ENCODE peak calls at places on chromosomes 6 and 20, in ten cellular contexts. A is ascending aorta, D is fibroblast of villous mesenchyme, M is PC-3, J is left lung, W is suprapubic skin, L is colonic mucosa, F is tibial artery, E is tibial nerve, Z is fibroblast of mammary gland. K is an unnamed sample.

GRCh38 chr20:327041-327945 is 1.9 kb downstream of the SOX12 start:
- DNase-seq in F (peak), J (peak), A (peak), W (peak), Z (peak), D (peak), L (peak), E (peak), M (peak), K (peak)

GRCh38 chr20:59010995-59011873 is 4.2 kb upstream of the CTSZ start:
- DNase-seq in E (no peak), F (peak), J (no peak), W (no peak), Z (peak), D (peak), L (no peak), M (peak), A (peak), K (peak)

GRCh38 chr6:117545161-117545595 is 57.1 kb downstream of the GOPC start:
- DNase-seq in D (no peak), M (peak), Z (no peak), J (no peak), L (no peak), E (no peak), A (no peak), F (no peak), W (no peak), K (peak)

GRCh38 chr6:6905961-6906518 is 201.7 kb upstream of the RREB1 start:
- DNase-seq in L (no peak), D (no peak), Z (no peak), E (no peak), A (no peak), J (no peak), M (no peak), W (no peak), F (no peak), K (no peak)

GRCh38 chr6:63527658-63528514 is 44.4 kb upstream of the LOC128125822 start:
- DNase-seq in W (no peak), E (peak), L (peak), J (peak), D (peak), F (no peak), M (peak), Z (peak), A (no peak), K (peak)

GRCh38 chr20:62841705-62842212 is 19.9 kb downstream of the TCFL5 start:
- DNase-seq in E (no peak), M (no peak), L (no peak), Z (no peak), J (no peak), W (no peak), D (no peak), F (no peak), A (no peak), K (no peak)

GRCh38 chr20:51715028-51715872 is 52.9 kb downstream of the ATP9A start:
- DNase-seq in A (no peak), Z (no peak), D (no peak), J (no peak), E (no peak), F (no peak), M (no peak), W (no peak), L (no peak), K (no peak)

GRCh38 chr20:6071162-6071695 is 17.4 kb upstream of the LRRN4 start:
- DNase-seq in Z (no peak), A (no peak), M (no peak), D (no peak), E (no peak), J (no peak), F (no peak), W (no peak), L (no peak), K (no peak)

GRCh38 chr6:98487612-98488011 is 346.8 kb upstream of the POU3F2 start:
- DNase-seq in D (no peak), A (no peak), M (no peak), W (no peak), F (no peak), L (no peak), J (peak), Z (no peak), E (no peak), K (no peak)

GRCh38 chr6:29637247-29637646 is 4.3 kb upstream of the GABBR1 start:
- DNase-seq in D (no peak), M (no peak), E (no peak), J (no peak), W (no peak), Z (no peak), L (no peak), F (no peak), A (no peak), K (no peak)

GRCh38 chr6:146113055-146113623 is 84.3 kb downstream of the GRM1 start:
- DNase-seq in M (no peak), F (no peak), Z (no peak), L (no peak), W (no peak), D (no peak), E (no peak), J (no peak), A (no peak), K (no peak)

GRCh38 chr6:146106532-146106931 is 77.7 kb downstream of the GRM1 start:
- DNase-seq in W (no peak), F (no peak), M (no peak), Z (no peak), D (no peak), A (no peak), E (no peak), L (no peak), J (no peak), K (no peak)

GRCh38 chr6:146111864-146112263 is 83.0 kb downstream of the GRM1 start:
- DNase-seq in F (no peak), W (no peak), A (no peak), L (no peak), Z (peak), E (no peak), M (no peak), J (no peak), D (no peak), K (peak)

DNA sequence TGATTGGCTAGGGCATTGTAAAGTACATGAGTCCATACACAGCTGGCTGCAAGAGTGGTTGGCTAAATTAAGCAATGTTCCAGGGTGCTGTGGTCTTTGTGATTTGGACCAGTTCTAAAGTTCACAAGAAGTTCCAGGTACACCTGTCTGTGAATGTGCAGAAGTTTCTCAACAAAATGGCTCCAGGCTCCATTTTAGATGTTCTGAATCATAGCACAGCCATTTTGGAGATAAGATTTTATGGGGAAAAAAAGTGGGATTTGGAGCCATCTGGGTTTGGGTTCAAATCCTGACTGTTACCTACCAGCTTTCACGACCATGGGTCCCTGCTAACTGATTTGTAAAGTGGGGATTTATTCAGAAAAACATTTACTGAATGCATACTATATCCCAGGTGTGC is 82.1 kb downstream of the GRM1 start:
- DNase-seq in A (no peak), D (no peak), E (no peak), J (no peak), W (no peak), L (no peak), F (no peak), Z (no peak), M (no peak), K (no peak)
- TF ChIP-seq CTCF in A (no peak), D (no peak), E (no peak), J (no peak), W (no peak), L (no peak), F (no peak), Z (no peak), M (no peak), K (no peak)

DNA sequence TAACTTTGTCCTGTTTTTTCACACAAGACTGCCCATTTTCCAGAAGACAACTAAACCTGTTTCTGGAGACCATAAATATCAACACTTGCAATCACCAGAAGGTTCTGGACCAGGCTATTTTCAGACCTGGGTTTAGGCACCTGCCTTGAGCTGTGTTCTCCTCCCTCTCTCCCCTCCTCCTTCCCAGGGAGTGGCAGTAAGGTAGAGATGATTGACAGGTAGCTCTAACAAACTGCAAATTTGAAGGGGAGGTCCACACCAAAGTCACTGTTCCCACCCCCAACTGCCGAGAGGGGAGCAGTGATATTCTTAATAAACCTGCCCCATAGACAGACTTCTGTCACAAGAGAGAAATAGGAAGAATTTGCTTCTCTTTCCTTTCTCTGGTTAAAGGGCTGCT is 91.2 kb upstream of the BACH2 start:
- DNase-seq in A (no peak), J (no peak), F (no peak), Z (no peak), W (no peak), L (no peak), E (no peak), M (no peak), D (no peak), K (no peak)
- H3K4me3 ChIP-seq in A (no peak), J (no peak), F (no peak), Z (no peak), W (no peak), L (no peak), E (no peak), M (no peak), D (no peak), K (no peak)

GRCh38 chr20:37941332-37941731 is 38.4 kb downstream of the VSTM2L start:
- DNase-seq in F (no peak), W (peak), E (no peak), D (peak), M (peak), A (peak), J (no peak), Z (no peak), L (no peak), K (no peak)
- TF ChIP-seq CTCF in F (no peak), W (no peak), E (no peak), D (peak), M (peak), A (no peak), J (no peak), Z (no peak), L (no peak), K (no peak)

GRCh38 chr6:90298459-90299053 is 1.9 kb upstream of the BACH2 start:
- DNase-seq in A (no peak), D (no peak), F (no peak), J (no peak), E (no peak), W (no peak), L (no peak), M (no peak), Z (no peak), K (no peak)
- H3K4me3 ChIP-seq in A (no peak), D (no peak), F (no peak), J (no peak), E (no peak), W (no peak), L (no peak), M (no peak), Z (no peak), K (no peak)

DNA sequence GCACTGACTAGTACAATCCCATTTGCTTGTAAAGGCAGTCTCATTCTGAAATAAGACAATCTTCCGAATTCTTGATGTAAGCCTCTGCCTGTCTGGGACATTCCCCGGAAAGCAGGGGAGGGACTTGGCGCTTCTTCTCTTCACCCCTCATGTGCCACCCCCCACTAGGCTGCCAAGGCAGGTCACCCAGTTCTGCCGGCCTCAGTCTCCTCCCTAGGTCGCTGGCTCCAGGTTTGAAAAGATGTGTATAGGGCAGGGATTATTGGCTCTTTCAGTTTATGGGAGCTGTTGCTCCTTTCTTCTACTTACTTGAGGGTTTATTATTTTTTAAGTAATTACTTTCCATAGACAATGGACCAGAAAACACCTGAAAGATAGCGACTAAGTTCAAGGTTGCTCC is 158.1 kb upstream of the RPS6KA2 start:
- DNase-seq in F (no peak), M (no peak), J (no peak), Z (no peak), W (no peak), A (no peak), L (no peak), D (no peak), E (no peak), K (no peak)
- TF ChIP-seq CTCF in F (no peak), M (no peak), J (no peak), Z (no peak), W (no peak), A (no peak), L (no peak), D (no peak), E (no peak), K (no peak)

DNA sequence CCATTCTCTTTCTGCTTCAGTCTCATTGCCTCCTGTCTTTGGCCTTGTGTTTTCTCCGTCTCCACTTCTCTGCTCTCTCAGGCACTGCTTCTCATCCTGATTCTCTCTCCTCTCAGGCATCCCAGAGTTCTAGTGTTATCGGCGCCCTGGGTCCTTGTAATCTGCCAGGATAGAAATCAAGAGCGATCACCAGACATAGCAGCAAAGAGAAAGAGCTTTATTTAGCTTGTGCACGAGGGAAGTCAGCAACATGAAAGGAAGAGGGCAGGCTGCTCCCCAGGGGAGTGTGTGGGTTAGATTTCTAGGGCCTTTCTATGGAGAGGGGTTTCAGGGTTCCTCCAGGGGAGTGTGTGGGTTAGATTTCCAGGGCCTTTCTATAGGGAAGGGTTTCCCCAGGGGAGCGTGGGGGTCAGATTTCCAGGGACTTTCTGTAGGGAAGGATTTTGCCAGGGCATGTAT is 32.5 kb downstream of the SUN5 start:
- DNase-seq in W (no peak), M (no peak), L (peak), F (no peak), A (peak), Z (no peak), J (no peak), E (no peak), D (no peak), K (no peak)
- H3K4me3 ChIP-seq in W (no peak), M (no peak), L (no peak), F (no peak), A (no peak), Z (no peak), J (no peak), E (no peak), D (no peak), K (no peak)

DNA sequence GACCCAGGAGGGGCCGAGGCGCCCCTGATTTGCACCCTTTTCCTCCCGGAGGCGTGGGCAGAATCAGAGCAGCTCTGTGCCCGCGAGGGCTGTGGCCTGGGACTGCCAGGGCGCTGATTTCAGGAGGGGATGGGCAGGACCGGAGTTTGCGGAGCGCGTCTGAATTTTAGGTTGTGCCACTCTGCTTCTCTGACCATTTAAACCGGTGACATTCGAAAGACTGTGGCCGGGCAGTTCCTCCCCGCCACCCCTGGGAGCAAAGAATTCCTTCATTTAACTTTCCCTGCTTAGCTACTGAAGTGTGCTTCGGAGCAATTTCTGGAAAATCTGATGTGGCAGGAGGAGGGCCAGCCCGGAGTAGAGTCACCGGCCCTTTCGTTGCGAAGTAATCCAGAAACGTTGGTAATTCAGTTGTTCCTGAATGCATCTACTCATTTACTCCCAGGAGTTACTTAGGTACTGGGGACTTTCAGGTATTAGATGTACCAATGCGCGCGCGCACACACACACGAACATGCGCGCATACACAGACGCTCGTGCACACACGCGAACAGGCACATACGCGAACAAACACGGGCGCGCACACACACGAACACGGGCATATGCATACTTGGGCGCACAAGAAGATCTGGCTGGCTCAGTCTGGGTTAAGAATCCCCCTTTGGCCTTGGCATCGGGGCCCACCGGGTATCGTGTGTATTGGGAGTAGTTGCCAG is 576 bp downstream of the CCDC170 start:
- DNase-seq in Z (peak), W (no peak), M (peak), D (peak), F (peak), J (peak), L (peak), E (peak), A (peak), K (peak)
- TF ChIP-seq CTCF in Z (no peak), W (no peak), M (no peak), D (no peak), F (no peak), J (no peak), L (no peak), E (no peak), A (no peak), K (no peak)

GRCh38 chr6:129646140-129646569 is 63.8 kb downstream of the ARHGAP18 start:
- DNase-seq in J (no peak), F (no peak), D (no peak), L (no peak), A (no peak), E (no peak), M (no peak), Z (no peak), W (no peak), K (no peak)
- H3K4me3 ChIP-seq in J (no peak), F (no peak), D (no peak), L (no peak), A (no peak), E (no peak), M (no peak), Z (no peak), W (no peak), K (no peak)

K was measured in epithelial cell of esophagus.